ENCODE peak calls at places on chromosomes 6 and 20, in four cellular contexts. One of them, this sample, is unnamed.
A peak's percentile ranks its signal among the peaks of the same experiment; 100 is the strongest.

GRCh38 chr6:43317968-43318367 is 9.3 kb upstream of the CRIP3 start:
- DNase-seq in K562: no peak
- DNase-seq in HEK293T: no peak
- DNase-seq in GM12878: no peak
- DNase-seq in this sample: no peak

GRCh38 chr6:35969676-35970075 is 48.8 kb upstream of the SRPK1 start:
- DNase-seq in GM12878: no peak
- DNase-seq in K562: no peak
- DNase-seq in HEK293T: no peak
- DNase-seq in this sample: no peak

GRCh38 chr6:99779631-99780555 is 173.3 kb downstream of the PRDM13 start:
- DNase-seq in GM12878: no peak
- DNase-seq in HEK293T: no peak
- DNase-seq in K562: no peak
- DNase-seq in this sample: no peak

GRCh38 chr6:56643379-56644089 is 845 bp upstream of the DST start:
- DNase-seq in K562: no peak
- DNase-seq in GM12878: no peak
- DNase-seq in HEK293T: no peak
- DNase-seq in this sample: no peak

GRCh38 chr6:42784739-42785498 is 3.1 kb downstream of the BICRAL start:
- DNase-seq in HEK293T: no peak
- DNase-seq in GM12878: no peak
- DNase-seq in K562: no peak
- DNase-seq in this sample: no peak

GRCh38 chr6:156686429-156686939 is 90.7 kb upstream of the ARID1B start:
- DNase-seq in GM12878: no peak
- DNase-seq in HEK293T: peak; percentile 68
- DNase-seq in K562: no peak
- DNase-seq in this sample: peak; percentile 70

GRCh38 chr6:14655990-14656640 is 538.5 kb downstream of the CD83 start:
- DNase-seq in K562: no peak
- DNase-seq in HEK293T: no peak
- DNase-seq in GM12878: no peak
- DNase-seq in this sample: no peak

GRCh38 chr6:32181890-32182529 is 2.0 kb downstream of the AGER start:
- DNase-seq in GM12878: no peak
- DNase-seq in HEK293T: no peak
- DNase-seq in K562: peak; percentile 69
- DNase-seq in this sample: no peak

GRCh38 chr6:161407581-161407980 is 133.7 kb upstream of the AGPAT4 start:
- DNase-seq in HEK293T: no peak
- DNase-seq in K562: peak; percentile 88
- DNase-seq in GM12878: peak; percentile 23
- DNase-seq in this sample: peak; percentile 36

GRCh38 chr20:24723953-24724352 is 225.1 kb upstream of the CST7 start:
- DNase-seq in GM12878: no peak
- DNase-seq in HEK293T: no peak
- DNase-seq in K562: no peak
- DNase-seq in this sample: no peak

GRCh38 chr6:130724089-130724488 is 103.1 kb upstream of the SMLR1 start:
- DNase-seq in K562: no peak
- DNase-seq in GM12878: no peak
- DNase-seq in HEK293T: no peak
- DNase-seq in this sample: no peak

GRCh38 chr6:89146748-89147715 is 1.2 kb downstream of the PM20D2 start:
- DNase-seq in GM12878: no peak
- DNase-seq in HEK293T: peak; percentile 39
- DNase-seq in K562: no peak
- DNase-seq in this sample: peak; percentile 35

GRCh38 chr6:16721977-16722376 is 39.3 kb downstream of the ATXN1 start:
- DNase-seq in K562: no peak
- DNase-seq in GM12878: no peak
- DNase-seq in HEK293T: peak; percentile 45
- DNase-seq in this sample: no peak

GRCh38 chr6:149234051-149234962 is 83.2 kb upstream of the TAB2 start:
- DNase-seq in HEK293T: no peak
- DNase-seq in K562: no peak
- DNase-seq in GM12878: no peak
- DNase-seq in this sample: no peak

GRCh38 chr6:78700997-78701396 is 166.4 kb upstream of the IRAK1BP1 start:
- DNase-seq in GM12878: no peak
- DNase-seq in K562: no peak
- DNase-seq in HEK293T: no peak
- DNase-seq in this sample: no peak

GRCh38 chr6:155850408-155850841 is 394.8 kb upstream of the NOX3 start:
- DNase-seq in HEK293T: no peak
- DNase-seq in K562: no peak
- DNase-seq in GM12878: no peak
- DNase-seq in this sample: no peak

GRCh38 chr20:48933017-48933766 is 11.7 kb downstream of the ARFGEF2 start:
- DNase-seq in GM12878: no peak
- DNase-seq in K562: no peak
- DNase-seq in HEK293T: no peak
- DNase-seq in this sample: no peak

GRCh38 chr6:8082954-8083858 is 19.0 kb upstream of the BLOC1S5 start:
- DNase-seq in GM12878: no peak
- DNase-seq in HEK293T: no peak
- DNase-seq in K562: peak; percentile 26
- DNase-seq in this sample: no peak

GRCh38 chr6:65943548-65943947 is 236.5 kb upstream of the EYS start:
- DNase-seq in GM12878: no peak
- DNase-seq in K562: no peak
- DNase-seq in HEK293T: no peak
- DNase-seq in this sample: no peak

GRCh38 chr20:48799315-48800105 is 28.3 kb downstream of the PREX1 start:
- DNase-seq in GM12878: no peak
- DNase-seq in K562: no peak
- DNase-seq in HEK293T: no peak
- DNase-seq in this sample: no peak

GRCh38 chr20:48776306-48776705 is 51.5 kb downstream of the PREX1 start:
- DNase-seq in K562: no peak
- DNase-seq in HEK293T: no peak
- DNase-seq in GM12878: no peak
- DNase-seq in this sample: no peak

DNA sequence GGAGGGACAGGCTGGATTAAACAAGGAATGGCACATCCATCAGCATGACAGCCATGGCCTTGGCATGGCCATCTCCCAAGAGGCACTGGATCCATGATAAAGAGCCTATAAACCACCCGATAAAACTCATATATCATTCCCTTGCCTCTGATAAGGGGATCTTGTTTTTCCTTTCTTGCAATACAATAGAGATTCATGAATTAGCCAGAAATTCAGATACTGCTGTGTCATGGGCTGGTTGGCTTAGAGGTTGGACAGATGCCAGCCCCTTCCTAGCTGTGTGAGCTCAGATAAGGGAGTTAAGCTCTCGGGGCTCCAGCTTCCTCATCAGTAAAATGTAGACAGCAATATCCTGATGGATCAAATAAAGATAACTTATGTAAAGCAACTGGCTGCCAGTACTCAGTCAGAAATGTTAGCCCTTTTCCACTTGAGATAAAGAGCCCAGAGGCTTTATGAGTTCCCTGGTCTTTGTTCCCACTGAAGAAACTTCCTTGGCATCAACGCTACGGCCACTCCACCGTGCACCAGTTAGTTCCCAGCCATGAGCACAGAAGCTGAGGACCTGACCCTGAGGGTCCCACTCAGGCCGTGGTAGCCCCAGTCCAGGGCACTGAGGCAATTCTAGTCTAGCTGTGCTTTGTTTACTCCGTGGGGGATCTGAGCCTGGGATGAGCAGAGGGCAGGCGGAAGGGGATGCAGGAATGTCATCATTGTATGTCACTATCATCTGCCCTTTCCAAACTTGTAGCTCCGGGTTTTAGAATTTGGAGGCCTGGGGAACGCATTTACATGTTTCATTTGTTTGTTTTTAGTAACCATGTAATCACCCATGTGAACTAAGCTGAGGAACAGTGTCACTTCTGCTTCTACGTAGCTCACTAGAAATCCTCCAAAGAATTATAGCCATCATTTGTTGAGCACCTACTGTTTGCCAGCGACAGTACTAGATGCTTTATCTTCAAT is 67.2 kb upstream of the TBC1D7 start:
- DNase-seq in GM12878: no peak
- DNase-seq in K562: peak; percentile 98
- DNase-seq in HEK293T: peak; percentile 51
- DNase-seq in this sample: peak; percentile 59
- TF ChIP-seq FOXK2 in GM12878: no peak
- TF ChIP-seq FOXK2 in K562: no peak
- TF ChIP-seq FOXK2 in HEK293T: no peak
- TF ChIP-seq FOXK2 in this sample: no peak

GRCh38 chr20:57249772-57250171 is 16.7 kb downstream of the BMP7 start:
- DNase-seq in HEK293T: no peak
- DNase-seq in K562: no peak
- DNase-seq in GM12878: no peak
- DNase-seq in this sample: no peak

GRCh38 chr20:57251344-57251743 is 15.1 kb downstream of the BMP7 start:
- DNase-seq in HEK293T: no peak
- DNase-seq in GM12878: no peak
- DNase-seq in K562: peak; percentile 60
- DNase-seq in this sample: no peak

GRCh38 chr20:57249073-57249472 is 17.4 kb downstream of the BMP7 start:
- DNase-seq in K562: no peak
- DNase-seq in HEK293T: no peak
- DNase-seq in GM12878: no peak
- DNase-seq in this sample: no peak

GRCh38 chr20:57251949-57252348 is 14.5 kb downstream of the BMP7 start:
- DNase-seq in HEK293T: no peak
- DNase-seq in K562: no peak
- DNase-seq in GM12878: no peak
- DNase-seq in this sample: no peak

DNA sequence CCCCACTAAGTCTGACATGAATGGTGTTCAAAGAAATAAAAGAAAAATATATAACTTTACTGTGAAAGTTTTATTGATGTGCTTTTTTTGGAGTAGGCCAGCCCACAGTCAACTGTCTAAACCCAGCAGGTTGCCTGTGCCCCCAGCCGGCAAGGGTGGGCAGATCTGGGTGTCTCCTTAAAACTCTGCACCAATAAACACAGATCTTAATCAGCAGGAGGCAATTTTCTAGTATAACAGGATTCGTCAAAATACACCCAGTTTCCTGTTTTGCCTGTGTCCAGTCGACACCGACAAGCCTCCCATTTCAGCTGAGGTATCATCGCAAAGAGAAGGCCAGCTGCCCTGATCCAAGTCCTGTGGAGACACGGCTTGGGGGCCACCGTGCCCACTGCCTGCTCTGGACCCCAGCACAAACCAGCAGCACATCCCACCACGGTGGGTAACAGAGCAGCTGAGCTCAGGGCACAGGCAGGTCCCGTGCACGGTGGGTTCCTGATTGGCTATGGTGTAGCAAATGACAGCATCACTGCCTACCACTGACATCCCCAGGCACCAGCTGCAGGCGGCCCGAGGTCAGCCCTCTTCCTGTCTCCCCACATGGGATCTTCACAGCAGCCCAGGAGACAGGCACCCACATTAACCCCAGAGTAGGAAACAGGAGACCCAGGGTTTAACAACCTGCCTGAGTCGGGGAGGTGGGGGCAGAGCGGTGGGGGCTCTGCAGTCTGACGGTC is 15.7 kb downstream of the BMP7 start:
- DNase-seq in GM12878: no peak
- DNase-seq in HEK293T: no peak
- DNase-seq in K562: no peak
- DNase-seq in this sample: no peak
- TF ChIP-seq FOXK2 in GM12878: no peak
- TF ChIP-seq FOXK2 in HEK293T: no peak
- TF ChIP-seq FOXK2 in K562: no peak
- TF ChIP-seq FOXK2 in this sample: no peak

DNA sequence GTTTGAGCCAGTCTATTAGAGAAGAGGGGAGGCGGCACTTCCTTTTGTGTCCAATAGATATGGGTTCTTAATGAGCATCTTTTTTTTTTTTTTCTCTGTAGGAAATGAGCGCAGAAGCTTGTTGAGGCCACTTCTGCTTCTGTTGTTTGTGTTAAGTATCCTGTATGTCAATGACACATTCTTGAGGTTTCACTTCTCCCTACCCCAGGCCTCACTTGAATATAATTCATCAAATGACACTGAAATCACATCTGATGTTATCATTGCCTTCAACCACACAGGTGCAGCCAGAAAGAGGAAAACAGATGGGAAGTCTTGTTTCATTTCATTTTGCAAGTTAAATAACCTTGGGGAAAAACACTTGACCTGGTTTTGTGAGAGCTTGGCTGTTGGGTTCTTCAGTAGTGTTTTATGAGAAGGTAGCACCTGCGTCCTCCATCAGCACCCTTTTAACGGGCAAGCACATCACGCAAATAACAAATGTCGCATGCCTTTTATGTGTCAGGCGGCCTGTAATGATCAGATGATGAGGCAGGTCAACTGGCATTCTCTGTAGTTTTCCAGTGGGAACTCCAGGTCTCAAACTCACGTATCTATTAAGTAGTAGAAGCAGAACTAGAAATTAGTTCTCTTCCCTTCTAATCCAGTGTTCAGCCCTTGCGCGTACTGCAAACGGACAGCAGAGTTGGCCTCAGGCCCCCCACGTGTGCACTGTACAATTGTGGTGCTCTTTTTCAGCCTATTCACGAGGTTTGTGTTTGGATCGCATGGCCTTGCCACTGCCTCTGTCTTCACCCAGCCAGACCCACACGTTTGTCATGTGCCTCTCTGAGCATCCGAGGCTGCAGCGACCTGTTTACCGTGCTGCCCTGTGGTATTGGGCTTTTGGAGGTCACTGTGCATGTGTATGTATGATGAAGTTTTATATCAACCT is 23.5 kb downstream of the PLEKHG1 start:
- DNase-seq in GM12878: peak; percentile 87
- DNase-seq in HEK293T: no peak
- DNase-seq in K562: no peak
- DNase-seq in this sample: no peak
- TF ChIP-seq FOXK2 in GM12878: no peak
- TF ChIP-seq FOXK2 in HEK293T: no peak
- TF ChIP-seq FOXK2 in K562: no peak
- TF ChIP-seq FOXK2 in this sample: no peak

GRCh38 chr6:166541876-166542579 is 44.5 kb downstream of the RAMACL start:
- DNase-seq in HEK293T: no peak
- DNase-seq in K562: no peak
- DNase-seq in GM12878: no peak
- DNase-seq in this sample: no peak

GRCh38 chr6:166543603-166544293 is 42.7 kb downstream of the RAMACL start:
- DNase-seq in GM12878: no peak
- DNase-seq in HEK293T: no peak
- DNase-seq in K562: no peak
- DNase-seq in this sample: no peak

GRCh38 chr6:166545156-166545555 is 41.3 kb downstream of the RAMACL start:
- DNase-seq in K562: no peak
- DNase-seq in HEK293T: no peak
- DNase-seq in GM12878: no peak
- DNase-seq in this sample: no peak

GRCh38 chr6:166542580-166542912 is 43.9 kb downstream of the RAMACL start:
- DNase-seq in HEK293T: no peak
- DNase-seq in GM12878: no peak
- DNase-seq in K562: no peak
- DNase-seq in this sample: no peak

GRCh38 chr6:166544294-166544605 is 42.2 kb downstream of the RAMACL start:
- DNase-seq in GM12878: no peak
- DNase-seq in K562: no peak
- DNase-seq in HEK293T: no peak
- DNase-seq in this sample: no peak
- TF ChIP-seq FOXK2 in GM12878: no peak
- TF ChIP-seq FOXK2 in K562: no peak
- TF ChIP-seq FOXK2 in HEK293T: no peak
- TF ChIP-seq FOXK2 in this sample: no peak